ENCODE peak calls at places on chromosome 21, in four cellular contexts. One of them, this sample, is unnamed.
A peak's percentile ranks its signal among the peaks of the same experiment; 100 is the strongest.

GRCh38 chr21:42414928-42415769 is 11.4 kb downstream of the UBASH3A start:
- DNase-seq in psoas muscle: no peak
- DNase-seq in BE2C: no peak
- DNase-seq in lung: no peak
- DNase-seq in this sample: no peak

GRCh38 chr21:38438476-38438893 is 59.8 kb downstream of the ERG start:
- DNase-seq in psoas muscle: peak; percentile 60
- DNase-seq in BE2C: no peak
- DNase-seq in lung: peak; percentile 50
- DNase-seq in this sample: no peak

GRCh38 chr21:23455676-23456075 is 2151.6 kb downstream of the MRPL39 start:
- DNase-seq in psoas muscle: no peak
- DNase-seq in BE2C: no peak
- DNase-seq in lung: no peak
- DNase-seq in this sample: no peak

GRCh38 chr21:16563795-16564194 is 834.0 kb downstream of the USP25 start:
- DNase-seq in psoas muscle: no peak
- DNase-seq in BE2C: no peak
- DNase-seq in lung: no peak
- DNase-seq in this sample: peak; percentile 48

GRCh38 chr21:29217818-29218252 is 80.9 kb upstream of the BACH1 start:
- DNase-seq in psoas muscle: no peak
- DNase-seq in BE2C: no peak
- DNase-seq in lung: no peak
- DNase-seq in this sample: no peak

GRCh38 chr21:26965567-26966359 is 1.1 kb downstream of the ADAMTS5 start:
- DNase-seq in psoas muscle: peak; percentile 79
- DNase-seq in BE2C: peak; percentile 71
- DNase-seq in lung: no peak
- DNase-seq in this sample: no peak

GRCh38 chr21:42218836-42219605 is at the start of gene ABCG1:
- DNase-seq in psoas muscle: peak; percentile 63
- DNase-seq in BE2C: peak; percentile 70
- DNase-seq in lung: no peak
- DNase-seq in this sample: peak; percentile 82

GRCh38 chr21:44521928-44522752 is 17.9 kb downstream of the KRTAP10-1 start:
- DNase-seq in psoas muscle: peak; percentile 53
- DNase-seq in BE2C: peak; percentile 6
- DNase-seq in lung: no peak
- DNase-seq in this sample: peak; percentile 6

GRCh38 chr21:16509466-16509865 is 779.7 kb downstream of the USP25 start:
- DNase-seq in psoas muscle: no peak
- DNase-seq in BE2C: no peak
- DNase-seq in lung: no peak
- DNase-seq in this sample: no peak

GRCh38 chr21:31351438-31351837 is 7.4 kb upstream of the TIAM1 start:
- DNase-seq in psoas muscle: no peak
- DNase-seq in BE2C: peak; percentile 28
- DNase-seq in lung: no peak
- DNase-seq in this sample: no peak

GRCh38 chr21:45270306-45270821 is 17.3 kb downstream of the POFUT2 start:
- DNase-seq in psoas muscle: no peak
- DNase-seq in BE2C: peak; percentile 62
- DNase-seq in lung: no peak
- DNase-seq in this sample: no peak

GRCh38 chr21:30329203-30329868 is 8.2 kb downstream of the KRTAP27-1 start:
- DNase-seq in psoas muscle: no peak
- DNase-seq in BE2C: no peak
- DNase-seq in lung: no peak
- DNase-seq in this sample: no peak

GRCh38 chr21:42346866-42347600 is 3.8 kb downstream of the TFF2 start:
- DNase-seq in psoas muscle: no peak
- DNase-seq in BE2C: no peak
- DNase-seq in lung: no peak
- DNase-seq in this sample: no peak

GRCh38 chr21:46298083-46298412 is 11.9 kb downstream of the YBEY start:
- DNase-seq in psoas muscle: no peak
- DNase-seq in BE2C: no peak
- DNase-seq in lung: no peak
- DNase-seq in this sample: no peak

GRCh38 chr21:45078877-45079281 is 4.5 kb downstream of the ADARB1 start:
- DNase-seq in psoas muscle: no peak
- DNase-seq in BE2C: no peak
- DNase-seq in lung: no peak
- DNase-seq in this sample: no peak

GRCh38 chr21:32515869-32516268 is 69.5 kb downstream of the TCP10L start:
- DNase-seq in psoas muscle: no peak
- DNase-seq in BE2C: no peak
- DNase-seq in lung: no peak
- DNase-seq in this sample: no peak

GRCh38 chr21:44637018-44637850 is at the start of gene KRTAP10-10:
- DNase-seq in psoas muscle: no peak
- DNase-seq in BE2C: no peak
- DNase-seq in lung: no peak
- DNase-seq in this sample: no peak

GRCh38 chr21:31727181-31727580 is 4.7 kb downstream of the SCAF4 start:
- DNase-seq in psoas muscle: no peak
- DNase-seq in BE2C: no peak
- DNase-seq in lung: no peak
- DNase-seq in this sample: no peak

GRCh38 chr21:46171585-46171984 is 12.7 kb downstream of the SPATC1L start:
- DNase-seq in psoas muscle: no peak
- DNase-seq in BE2C: no peak
- DNase-seq in lung: no peak
- DNase-seq in this sample: no peak

GRCh38 chr21:44485254-44485793 is 30.0 kb downstream of the LRRC3 start:
- DNase-seq in psoas muscle: peak; percentile 74
- DNase-seq in BE2C: no peak
- DNase-seq in lung: peak; percentile 55
- DNase-seq in this sample: no peak

GRCh38 chr21:16196521-16197208 is 466.9 kb downstream of the USP25 start:
- DNase-seq in psoas muscle: no peak
- DNase-seq in BE2C: no peak
- DNase-seq in lung: no peak
- DNase-seq in this sample: no peak

GRCh38 chr21:45313015-45313414 is 25.3 kb upstream of the POFUT2 start:
- DNase-seq in psoas muscle: peak; percentile 18
- DNase-seq in BE2C: peak; percentile 1
- DNase-seq in lung: no peak
- DNase-seq in this sample: no peak

GRCh38 chr21:16117331-16117730 is 387.5 kb downstream of the USP25 start:
- DNase-seq in psoas muscle: no peak
- DNase-seq in BE2C: no peak
- DNase-seq in lung: no peak
- DNase-seq in this sample: no peak

GRCh38 chr21:27764056-27764455 is 797.2 kb upstream of the ADAMTS5 start:
- DNase-seq in psoas muscle: no peak
- DNase-seq in BE2C: no peak
- DNase-seq in lung: no peak
- DNase-seq in this sample: no peak

GRCh38 chr21:38741092-38741975 is 64.4 kb upstream of the ETS2 start:
- DNase-seq in psoas muscle: no peak
- DNase-seq in BE2C: no peak
- DNase-seq in lung: no peak
- DNase-seq in this sample: no peak

GRCh38 chr21:21968810-21969588 is 970.8 kb downstream of the NCAM2 start:
- DNase-seq in psoas muscle: no peak
- DNase-seq in BE2C: no peak
- DNase-seq in lung: no peak
- DNase-seq in this sample: no peak

GRCh38 chr21:39097335-39097861 is 85.9 kb downstream of the PSMG1 start:
- DNase-seq in psoas muscle: no peak
- DNase-seq in BE2C: no peak
- DNase-seq in lung: peak; percentile 38
- DNase-seq in this sample: no peak

GRCh38 chr21:31115249-31115648 is 77.0 kb upstream of the KRTAP19-8 start:
- DNase-seq in psoas muscle: no peak
- DNase-seq in BE2C: no peak
- DNase-seq in lung: no peak
- DNase-seq in this sample: no peak

GRCh38 chr21:45412909-45413581 is 8.1 kb downstream of the COL18A1 start:
- DNase-seq in psoas muscle: peak; percentile 41
- DNase-seq in BE2C: peak; percentile 10
- DNase-seq in lung: no peak
- DNase-seq in this sample: peak; percentile 34

GRCh38 chr21:42547906-42548365 is 34.3 kb downstream of the SLC37A1 start:
- DNase-seq in psoas muscle: no peak
- DNase-seq in BE2C: no peak
- DNase-seq in lung: no peak
- DNase-seq in this sample: no peak

GRCh38 chr21:45029968-45030636 is 44.3 kb upstream of the ADARB1 start:
- DNase-seq in psoas muscle: peak; percentile 58
- DNase-seq in BE2C: peak; percentile 75
- DNase-seq in lung: no peak
- DNase-seq in this sample: no peak

GRCh38 chr21:42199488-42200463 is 19.2 kb upstream of the ABCG1 start:
- DNase-seq in psoas muscle: no peak
- DNase-seq in BE2C: no peak
- DNase-seq in lung: no peak
- DNase-seq in this sample: no peak

GRCh38 chr21:32073190-32073589 is 200.4 kb downstream of the HUNK start:
- DNase-seq in psoas muscle: no peak
- DNase-seq in BE2C: no peak
- DNase-seq in lung: no peak
- DNase-seq in this sample: no peak

GRCh38 chr21:41068411-41069304 is 99.3 kb upstream of the BACE2 start:
- DNase-seq in psoas muscle: peak; percentile 83
- DNase-seq in BE2C: peak; percentile 63
- DNase-seq in lung: peak; percentile 79
- DNase-seq in this sample: peak; percentile 60
- TF ChIP-seq CTCF in psoas muscle: peak; percentile 65
- TF ChIP-seq CTCF in BE2C: peak; percentile 53
- TF ChIP-seq CTCF in lung: peak; percentile 77
- TF ChIP-seq CTCF in this sample: peak; percentile 85

DNA sequence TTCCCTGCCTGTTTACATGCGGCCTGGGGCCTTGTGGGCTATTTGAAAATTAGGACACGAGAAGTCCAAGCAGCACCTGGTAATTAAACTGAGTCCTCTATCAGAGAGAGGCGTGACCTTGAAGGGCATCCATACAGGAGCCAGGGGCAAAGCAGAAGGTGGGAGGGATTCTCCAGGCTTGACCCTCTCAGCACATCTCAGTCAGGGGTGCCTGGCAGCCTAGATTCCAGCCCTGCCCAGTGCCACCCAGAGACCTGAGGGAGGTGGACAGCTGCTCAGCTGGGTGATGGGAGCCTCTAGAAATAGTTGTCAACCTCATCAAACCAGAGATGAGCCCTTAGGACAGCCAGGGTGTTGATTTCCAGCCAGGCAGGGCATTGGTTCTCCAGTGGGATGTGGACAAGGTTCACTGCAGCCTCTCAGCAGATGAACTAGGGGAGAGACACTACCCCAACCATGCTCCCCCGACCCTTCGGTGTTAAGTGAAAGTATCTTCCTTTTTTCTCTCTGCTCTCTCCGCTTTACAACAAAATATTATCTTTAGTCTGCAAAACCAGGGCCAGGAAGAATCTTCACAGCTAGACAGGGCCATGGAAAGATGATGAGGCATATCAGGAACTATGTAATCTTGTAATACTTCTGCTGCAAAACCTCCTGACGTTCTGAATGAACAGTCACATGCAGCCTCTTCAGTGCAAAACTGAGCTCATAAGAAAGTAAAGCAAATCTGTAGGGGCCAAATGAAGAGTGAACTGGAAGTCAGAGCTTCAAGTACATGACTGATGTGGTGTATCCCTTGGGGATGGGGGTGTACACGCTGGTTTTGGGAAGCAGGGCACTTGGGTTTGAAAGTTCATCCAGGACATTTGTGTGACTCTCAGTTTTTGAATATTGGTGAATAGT is 35.9 kb upstream of the ATP5PO start:
- DNase-seq in psoas muscle: no peak
- DNase-seq in BE2C: no peak
- DNase-seq in lung: no peak
- DNase-seq in this sample: no peak
- H3K4me3 ChIP-seq in psoas muscle: no peak overlapping the region
- H3K4me3 ChIP-seq in BE2C: no peak overlapping the region
- H3K4me3 ChIP-seq in lung: no peak overlapping the region
- H3K4me3 ChIP-seq in this sample: no peak overlapping the region

DNA sequence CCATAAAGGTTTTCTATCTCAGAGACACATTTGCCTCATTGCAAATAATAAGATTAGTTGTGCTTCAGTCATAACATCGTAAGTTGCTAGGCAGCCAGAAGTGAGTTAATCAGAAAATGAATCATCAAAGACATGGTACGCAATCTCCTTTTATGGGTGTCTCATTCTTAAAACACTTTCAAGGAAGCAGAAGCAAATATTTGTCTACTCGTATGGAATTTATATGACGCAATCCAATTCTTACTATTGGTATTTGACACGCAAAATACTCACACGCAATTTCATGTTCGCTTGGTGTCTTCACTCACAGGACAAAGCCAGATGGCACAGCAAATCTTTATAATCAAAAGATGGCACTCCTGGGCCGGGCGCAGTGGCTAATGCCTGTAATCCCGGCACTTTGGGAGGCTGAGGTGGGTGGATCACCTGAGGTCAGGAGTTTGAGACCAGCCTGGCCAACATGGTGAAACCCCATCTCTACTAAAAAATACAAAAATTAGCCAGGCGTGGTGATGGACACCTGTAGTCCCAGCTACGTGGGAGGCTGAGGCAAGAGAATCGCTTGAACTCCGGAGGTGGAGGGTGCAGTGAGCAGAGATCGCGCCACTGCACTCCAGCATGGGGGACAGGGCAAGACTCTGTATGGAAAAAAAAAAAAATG is 56.4 kb downstream of the HLCS start:
- DNase-seq in psoas muscle: no peak
- DNase-seq in BE2C: no peak
- DNase-seq in lung: no peak
- DNase-seq in this sample: no peak
- TF ChIP-seq CTCF in psoas muscle: no peak
- TF ChIP-seq CTCF in BE2C: no peak
- TF ChIP-seq CTCF in lung: no peak
- TF ChIP-seq CTCF in this sample: no peak

GRCh38 chr21:25682382-25682781 is 43.3 kb downstream of the JAM2 start:
- DNase-seq in psoas muscle: no peak
- DNase-seq in BE2C: no peak
- DNase-seq in lung: no peak
- DNase-seq in this sample: no peak
- H3K4me3 ChIP-seq in psoas muscle: no peak overlapping the region
- H3K4me3 ChIP-seq in BE2C: no peak overlapping the region
- H3K4me3 ChIP-seq in lung: no peak overlapping the region
- H3K4me3 ChIP-seq in this sample: no peak overlapping the region

GRCh38 chr21:34688145-34688544 is 19.4 kb downstream of the CLIC6 start:
- DNase-seq in psoas muscle: peak; percentile 69
- DNase-seq in BE2C: peak; percentile 64
- DNase-seq in lung: no peak
- DNase-seq in this sample: no peak
- TF ChIP-seq CTCF in psoas muscle: no peak
- TF ChIP-seq CTCF in BE2C: peak; percentile 62
- TF ChIP-seq CTCF in lung: no peak
- TF ChIP-seq CTCF in this sample: no peak

This sample was measured in pancreas.